ENCODE peak calls at places on chromosomes 3 and 15, in four cellular contexts. I is lower lobe of right lung, G is GM23338, P is tibial nerve. A is an unnamed sample.

GRCh38 chr3:59502806-59503205 is 453.0 kb upstream of the CFAP20DC start:
- DNase-seq in I (no peak), G (no peak), P (no peak), A (peak)

GRCh38 chr15:42692997-42693396 is 43.9 kb downstream of the CDAN1 start:
- DNase-seq in I (no peak), G (no peak), P (no peak), A (no peak)

GRCh38 chr15:25527118-25527517 is 88.3 kb upstream of the UBE3A start:
- DNase-seq in I (no peak), G (no peak), P (no peak), A (no peak)

GRCh38 chr3:87088984-87089841 is 98.3 kb upstream of the VGLL3 start:
- DNase-seq in I (peak), G (peak), P (peak), A (peak)

GRCh38 chr3:141306922-141307321 is 61.4 kb upstream of the ZBTB38 start:
- DNase-seq in I (no peak), G (no peak), P (no peak), A (no peak)

GRCh38 chr3:139793408-139793807 is 115.6 kb upstream of the NMNAT3 start:
- DNase-seq in I (no peak), G (no peak), P (no peak), A (no peak)

GRCh38 chr15:40354408-40355171 is 3.4 kb upstream of the DISP2 start:
- DNase-seq in I (no peak), G (peak), P (no peak), A (no peak)

GRCh38 chr15:48634934-48635333 is 10.6 kb downstream of the FBN1 start:
- DNase-seq in I (no peak), G (no peak), P (no peak), A (peak)

GRCh38 chr3:190339130-190339529 is 16.9 kb upstream of the CLDN1 start:
- DNase-seq in I (no peak), G (peak), P (no peak), A (peak)

GRCh38 chr3:72769758-72770540 is 78.3 kb downstream of the SHQ1 start:
- DNase-seq in I (no peak), G (no peak), P (no peak), A (no peak)

GRCh38 chr3:133588035-133588434 is 14.5 kb downstream of the CDV3 start:
- DNase-seq in I (no peak), G (no peak), P (no peak), A (no peak)

GRCh38 chr3:105448338-105448982 is 81.8 kb downstream of the ALCAM start:
- DNase-seq in I (no peak), G (peak), P (no peak), A (no peak)

GRCh38 chr3:8621872-8622271 is 22.7 kb downstream of the SSUH2 start:
- DNase-seq in I (no peak), G (no peak), P (no peak), A (no peak)

GRCh38 chr3:13072239-13073041 is 789 bp downstream of the IQSEC1 start:
- DNase-seq in I (no peak), G (peak), P (no peak), A (no peak)

GRCh38 chr3:120274739-120275167 is 10.3 kb downstream of the GPR156 start:
- DNase-seq in I (no peak), G (no peak), P (no peak), A (no peak)

GRCh38 chr3:14422016-14422963 is 19.9 kb downstream of the SLC6A6 start:
- DNase-seq in I (no peak), G (peak), P (no peak), A (no peak)

GRCh38 chr3:185979721-185980121 is 41.9 kb upstream of the TRA2B start:
- DNase-seq in I (no peak), G (peak), P (no peak), A (no peak)

GRCh38 chr3:8094415-8094814 is 407.2 kb upstream of the LMCD1 start:
- DNase-seq in I (no peak), G (no peak), P (no peak), A (no peak)

GRCh38 chr15:31365655-31366127 is 39.1 kb downstream of the KLF13 start:
- DNase-seq in I (peak), G (peak), P (peak), A (no peak)

GRCh38 chr3:59836525-59836924 is 786.7 kb upstream of the CFAP20DC start:
- DNase-seq in I (no peak), G (no peak), P (no peak), A (no peak)

GRCh38 chr3:89171681-89172080 is 64.3 kb downstream of the EPHA3 start:
- DNase-seq in I (no peak), G (no peak), P (no peak), A (no peak)

GRCh38 chr3:170128259-170128976 is 53.1 kb downstream of the PHC3 start:
- DNase-seq in I (no peak), G (no peak), P (no peak), A (no peak)

GRCh38 chr3:12472000-12472399 is 12.3 kb upstream of the TSEN2 start:
- DNase-seq in I (no peak), G (no peak), P (no peak), A (no peak)

GRCh38 chr15:77993374-77993911 is 84.1 kb downstream of the TBC1D2B start:
- DNase-seq in I (peak), G (no peak), P (no peak), A (no peak)

GRCh38 chr3:125381743-125382142 is 6.6 kb upstream of the ZNF148 start:
- DNase-seq in I (no peak), G (no peak), P (no peak), A (no peak)

GRCh38 chr3:113117511-113118302 is 93.7 kb upstream of the BOC start:
- DNase-seq in I (no peak), G (no peak), P (no peak), A (no peak)

GRCh38 chr15:101295607-101296225 is 668 bp upstream of the SNRPA1 start:
- DNase-seq in I (no peak), G (no peak), P (no peak), A (no peak)

GRCh38 chr15:41544650-41545015 is 576 bp upstream of the RPAP1 start:
- DNase-seq in I (peak), G (no peak), P (no peak), A (no peak)

GRCh38 chr15:56342653-56343052 is 22.6 kb upstream of the TEX9 start:
- DNase-seq in I (no peak), G (no peak), P (no peak), A (peak)

GRCh38 chr3:134677196-134677986 is 26.6 kb upstream of the KY start:
- DNase-seq in I (peak), G (peak), P (no peak), A (no peak)

GRCh38 chr3:62688050-62688449 is 187.2 kb downstream of the CADPS start:
- DNase-seq in I (no peak), G (no peak), P (no peak), A (peak)

GRCh38 chr3:123791073-123791370 is 93.1 kb downstream of the MYLK start:
- DNase-seq in I (no peak), G (no peak), P (no peak), A (no peak)

GRCh38 chr3:113275876-113276580 is 64.7 kb downstream of the BOC start:
- DNase-seq in I (no peak), G (peak), P (peak), A (no peak)

GRCh38 chr15:84981711-84982300 is at the start of gene PDE8A:
- DNase-seq in I (peak), G (peak), P (no peak), A (peak)

GRCh38 chr3:163939926-163940325 is 1138.4 kb downstream of the SI start:
- DNase-seq in I (no peak), G (peak), P (no peak), A (no peak)

GRCh38 chr3:126005951-126006350 is 37.0 kb downstream of the ROPN1B start:
- DNase-seq in I (no peak), G (no peak), P (no peak), A (peak)

GRCh38 chr3:189331002-189331418 is 159.2 kb downstream of the TPRG1 start:
- DNase-seq in I (no peak), G (no peak), P (no peak), A (no peak)

GRCh38 chr15:50873935-50874353 is 34.5 kb upstream of the AP4E1 start:
- DNase-seq in I (no peak), G (no peak), P (no peak), A (no peak)

GRCh38 chr15:50876260-50876988 is 32.1 kb upstream of the AP4E1 start:
- DNase-seq in I (no peak), G (no peak), P (no peak), A (no peak)

GRCh38 chr15:50880221-50880620 is 28.3 kb upstream of the AP4E1 start:
- DNase-seq in I (no peak), G (no peak), P (no peak), A (peak)

GRCh38 chr15:50879016-50879415 is 29.5 kb upstream of the AP4E1 start:
- DNase-seq in I (no peak), G (no peak), P (no peak), A (no peak)

DNA sequence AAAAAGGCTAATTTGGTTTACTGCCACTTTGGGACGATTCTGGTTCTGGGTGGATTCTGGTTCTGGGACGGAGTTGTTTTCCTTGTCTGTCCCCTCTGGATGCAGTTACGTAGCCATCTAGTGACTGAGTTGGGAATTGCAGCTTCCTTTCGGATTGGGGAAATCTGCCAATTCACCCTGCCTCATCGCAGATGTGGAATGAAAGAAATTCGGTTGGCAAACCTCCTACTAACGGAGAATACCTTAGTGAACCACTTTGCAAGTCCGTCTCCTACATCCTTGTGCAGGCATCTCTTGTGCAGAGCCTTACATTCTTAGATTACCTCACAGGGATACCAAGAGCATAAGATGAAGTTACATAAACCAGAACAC is 31.5 kb upstream of the AP4E1 start:
- DNase-seq in I (no peak), G (peak), P (peak), A (peak)
- TF ChIP-seq CTCF in I (peak), G (peak), P (peak), A (peak)

GRCh38 chr15:91524534-91524933 is 329.0 kb upstream of the SLCO3A1 start:
- DNase-seq in I (no peak), G (no peak), P (no peak), A (no peak)

GRCh38 chr15:91525746-91526145 is 327.8 kb upstream of the SLCO3A1 start:
- DNase-seq in I (no peak), G (no peak), P (no peak), A (no peak)

GRCh38 chr15:91521996-91522395 is 331.5 kb upstream of the SLCO3A1 start:
- DNase-seq in I (no peak), G (no peak), P (no peak), A (peak)

GRCh38 chr15:91520848-91521247 is 332.7 kb upstream of the SLCO3A1 start:
- DNase-seq in I (no peak), G (no peak), P (no peak), A (no peak)

DNA sequence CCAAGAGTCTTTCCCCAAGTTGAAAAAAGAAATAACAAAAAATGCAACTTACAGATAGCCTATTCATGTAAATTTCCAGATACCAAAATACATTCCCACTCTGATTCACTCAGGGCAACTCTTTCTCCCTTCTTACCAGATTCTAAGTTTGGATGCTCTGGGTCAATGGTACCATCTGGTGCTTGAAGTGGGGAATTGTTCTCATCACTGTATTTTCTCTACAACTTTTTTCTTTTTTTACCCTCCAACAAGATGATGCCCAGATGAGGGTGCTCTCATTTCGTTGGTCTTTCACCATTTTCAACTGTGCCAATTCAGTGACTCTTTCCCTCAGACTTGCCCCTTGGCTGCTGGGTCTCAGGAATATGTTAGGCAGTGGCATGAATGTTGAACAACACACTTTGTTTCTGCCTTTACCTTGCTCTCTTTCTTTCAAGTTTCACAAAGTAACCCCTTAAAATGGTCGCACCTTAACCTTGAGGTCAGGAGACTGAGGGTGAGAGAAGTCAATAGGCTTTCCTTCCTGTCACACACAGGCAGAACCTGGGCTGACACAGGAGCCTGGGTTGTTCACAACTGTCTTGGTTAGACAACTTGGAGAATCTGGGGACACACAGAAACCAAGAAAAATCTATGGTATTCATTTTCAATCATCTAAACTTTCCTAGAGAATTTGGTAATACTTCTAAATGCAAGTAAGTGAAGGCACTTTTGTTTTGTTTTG is 330.7 kb upstream of the SLCO3A1 start:
- DNase-seq in I (no peak), G (peak), P (no peak), A (no peak)
- TF ChIP-seq CTCF in I (peak), G (peak), P (peak), A (peak)

GRCh38 chr3:153615863-153616262 is 453.8 kb downstream of the RAP2B start:
- DNase-seq in I (no peak), G (no peak), P (no peak), A (no peak)
- TF ChIP-seq CTCF in I (no peak), G (no peak), P (no peak), A (no peak)

GRCh38 chr15:52805351-52806283 is 15.5 kb upstream of the ONECUT1 start:
- DNase-seq in I (no peak), G (peak), P (no peak), A (no peak)
- TF ChIP-seq CTCF in I (peak), G (no peak), P (no peak), A (peak)

DNA sequence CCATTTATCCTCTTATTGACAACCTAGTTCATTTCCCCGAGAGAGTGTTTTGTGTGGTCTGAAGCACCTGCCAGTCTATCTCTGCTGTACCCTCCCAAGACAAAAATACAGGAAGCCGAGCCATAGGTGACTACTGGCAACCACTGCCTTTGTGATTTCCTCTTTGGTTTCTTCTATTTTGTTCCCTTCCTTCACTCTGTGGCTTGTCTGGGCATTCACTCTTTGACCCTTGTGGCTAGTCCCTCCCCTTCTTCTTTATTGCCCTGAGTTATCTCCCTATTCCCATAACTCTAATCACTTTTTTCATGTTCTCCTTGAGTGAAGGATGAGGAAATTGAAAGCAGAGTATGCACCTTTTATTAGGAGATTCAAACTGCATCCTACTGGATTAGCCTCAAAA is at the start of gene ADGRG7:
- DNase-seq in I (no peak), G (no peak), P (no peak), A (no peak)
- TF ChIP-seq CTCF in I (no peak), G (no peak), P (no peak), A (no peak)

DNA sequence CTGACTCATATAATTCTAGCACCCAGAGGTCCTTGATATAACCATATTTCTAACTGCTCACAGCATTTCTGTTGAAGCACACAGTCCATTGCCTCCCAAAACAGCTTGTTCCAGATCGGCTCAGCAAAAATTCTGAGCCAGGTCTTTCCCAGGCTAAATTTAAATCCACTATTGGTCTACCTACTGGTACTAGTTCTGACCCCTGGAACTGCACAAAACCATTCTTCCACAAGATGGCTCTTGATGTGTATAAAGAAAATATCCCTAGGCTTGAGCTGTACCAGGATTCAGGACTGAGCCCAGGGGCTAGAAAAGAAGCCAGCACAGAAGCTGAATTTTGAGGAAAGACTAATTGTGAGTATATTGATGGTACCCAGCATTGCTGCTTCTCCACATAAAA is 75.4 kb upstream of the ABHD17C start:
- DNase-seq in I (no peak), G (no peak), P (no peak), A (no peak)
- TF ChIP-seq CTCF in I (peak), G (peak), P (no peak), A (peak)

GRCh38 chr3:69451594-69451993 is 65.7 kb upstream of the FRMD4B start:
- DNase-seq in I (no peak), G (peak), P (no peak), A (no peak)
- TF ChIP-seq CTCF in I (no peak), G (no peak), P (no peak), A (peak)

DNA sequence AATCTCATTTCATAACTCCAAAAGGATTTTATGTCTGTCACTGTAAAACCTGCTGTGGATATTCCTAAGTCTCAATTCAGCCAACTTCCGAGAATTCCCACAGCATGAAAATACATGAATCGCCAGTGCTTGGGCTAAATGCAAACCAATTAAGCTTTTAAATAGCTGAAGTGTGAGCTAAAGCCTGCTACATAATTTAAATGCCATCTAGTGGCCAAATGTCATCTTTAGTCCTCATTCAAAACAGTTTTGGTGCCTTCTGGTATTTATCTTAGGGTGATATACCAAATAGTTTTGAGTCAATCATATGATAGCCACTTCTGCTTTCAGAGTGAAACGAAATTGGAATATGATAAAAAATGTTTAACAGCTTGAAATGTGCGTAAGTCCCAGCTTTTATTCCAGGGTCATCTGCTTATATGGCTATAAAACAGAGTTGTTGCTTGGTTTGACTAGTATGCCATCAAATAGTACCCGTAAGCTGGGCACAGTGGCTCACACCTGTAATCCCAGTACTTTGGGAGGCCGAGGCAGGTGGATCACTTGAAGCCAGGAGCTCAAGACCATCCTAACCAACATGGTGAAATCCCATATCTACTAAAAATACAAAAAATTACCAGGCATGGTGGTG is 41.8 kb upstream of the CCNL1 start:
- DNase-seq in I (no peak), G (peak), P (no peak), A (peak)
- TF ChIP-seq CTCF in I (peak), G (peak), P (peak), A (peak)

GRCh38 chr3:172980849-172981248 is 160.2 kb downstream of the SPATA16 start:
- DNase-seq in I (no peak), G (no peak), P (no peak), A (no peak)
- TF ChIP-seq CTCF in I (no peak), G (no peak), P (no peak), A (no peak)

GRCh38 chr3:30628931-30629590 is 22.7 kb downstream of the TGFBR2 start:
- DNase-seq in I (no peak), G (no peak), P (no peak), A (no peak)
- TF ChIP-seq CTCF in I (peak), G (peak), P (peak), A (peak)

A was measured in foreskin keratinocyte.